ENCODE peak calls at places on chromosomes 13 and 19, in nine cellular contexts. F, L, M, A, Q, T, J, G and H are unnamed samples.

GRCh38 chr13:80828759-80829158 is 487.8 kb upstream of the SPRY2 start:
- DNase-seq in M (no peak), L (no peak), G (no peak), J (no peak), T (no peak), F (no peak), A (no peak), Q (no peak), H (no peak)

GRCh38 chr13:51638497-51638871 is 54.2 kb downstream of the WDFY2 start:
- DNase-seq in G (no peak), L (peak), F (no peak), Q (no peak), A (no peak), M (no peak), T (no peak), J (no peak), H (no peak)

GRCh38 chr13:108797354-108797753 is 167.9 kb downstream of the MYO16 start:
- DNase-seq in F (no peak), G (no peak), T (no peak), A (no peak), L (no peak), Q (no peak), M (no peak), J (no peak), H (no peak)

GRCh38 chr19:14117668-14118164 is at the start of gene PRKACA:
- DNase-seq in J (peak), F (peak), L (peak), Q (peak), G (peak), M (peak), T (peak), A (peak), H (peak)

GRCh38 chr19:15663245-15663644 is 9.6 kb upstream of the CYP4F12 start:
- DNase-seq in J (no peak), Q (no peak), T (no peak), F (no peak), L (no peak), M (no peak), G (no peak), A (no peak), H (no peak)

GRCh38 chr19:10419646-10420443 is 493 bp upstream of the PDE4A start:
- DNase-seq in F (no peak), M (no peak), Q (peak), G (no peak), J (peak), T (no peak), L (peak), A (peak), H (peak)

GRCh38 chr19:2548966-2549365 is 73.0 kb downstream of the GADD45B start:
- DNase-seq in F (no peak), A (no peak), M (peak), T (no peak), L (no peak), Q (no peak), J (peak), G (no peak), H (no peak)

GRCh38 chr13:90545070-90545840 is 802.2 kb upstream of the MIR17HG start:
- DNase-seq in G (no peak), T (no peak), A (no peak), F (no peak), J (no peak), L (peak), Q (no peak), M (no peak), H (no peak)

GRCh38 chr19:48123907-48124675 is 13.5 kb upstream of the PLA2G4C start:
- DNase-seq in Q (peak), A (no peak), F (peak), T (no peak), L (peak), G (no peak), M (no peak), J (no peak), H (no peak)

GRCh38 chr13:63190219-63190618 is 1774.6 kb upstream of the PCDH20 start:
- DNase-seq in A (no peak), M (no peak), T (no peak), F (no peak), Q (no peak), L (no peak), J (no peak), G (no peak), H (no peak)

GRCh38 chr13:109770436-109770835 is 15.9 kb downstream of the IRS2 start:
- DNase-seq in F (no peak), A (no peak), L (no peak), M (no peak), J (no peak), G (no peak), Q (no peak), T (peak), H (no peak)

GRCh38 chr19:33402421-33403220 is 29.1 kb downstream of the CEBPG start:
- DNase-seq in J (peak), L (no peak), G (peak), A (peak), F (no peak), M (peak), T (no peak), Q (no peak), H (no peak)

GRCh38 chr13:49354719-49355118 is 89.1 kb downstream of the CAB39L start:
- DNase-seq in G (no peak), L (no peak), M (no peak), Q (no peak), A (no peak), F (no peak), J (no peak), T (no peak), H (no peak)

GRCh38 chr19:30535011-30535410 is 162.8 kb downstream of the ZNF536 start:
- DNase-seq in L (no peak), A (no peak), T (no peak), Q (no peak), F (no peak), M (no peak), J (no peak), G (no peak), H (no peak)

GRCh38 chr19:8352134-8352827 is 9.2 kb upstream of the KANK3 start:
- DNase-seq in M (no peak), L (no peak), T (no peak), Q (no peak), F (no peak), J (no peak), A (no peak), G (no peak), H (no peak)

GRCh38 chr13:112733661-112734379 is 44.0 kb downstream of the ATP11A start:
- DNase-seq in G (no peak), J (no peak), T (no peak), Q (no peak), L (no peak), M (peak), F (no peak), A (no peak), H (no peak)

GRCh38 chr13:50686547-50686946 is 156.9 kb downstream of the DLEU7 start:
- DNase-seq in L (no peak), M (no peak), G (no peak), Q (no peak), A (no peak), F (no peak), J (no peak), T (no peak), H (no peak)

GRCh38 chr19:55654323-55654832 is 457 bp upstream of the U2AF2 start:
- DNase-seq in Q (peak), F (peak), L (peak), G (peak), A (peak), M (peak), J (peak), T (peak), H (peak)

GRCh38 chr19:2767688-2768087 is 15.4 kb downstream of the SGTA start:
- DNase-seq in Q (no peak), T (no peak), J (no peak), L (no peak), A (peak), M (peak), G (no peak), F (no peak), H (no peak)

DNA sequence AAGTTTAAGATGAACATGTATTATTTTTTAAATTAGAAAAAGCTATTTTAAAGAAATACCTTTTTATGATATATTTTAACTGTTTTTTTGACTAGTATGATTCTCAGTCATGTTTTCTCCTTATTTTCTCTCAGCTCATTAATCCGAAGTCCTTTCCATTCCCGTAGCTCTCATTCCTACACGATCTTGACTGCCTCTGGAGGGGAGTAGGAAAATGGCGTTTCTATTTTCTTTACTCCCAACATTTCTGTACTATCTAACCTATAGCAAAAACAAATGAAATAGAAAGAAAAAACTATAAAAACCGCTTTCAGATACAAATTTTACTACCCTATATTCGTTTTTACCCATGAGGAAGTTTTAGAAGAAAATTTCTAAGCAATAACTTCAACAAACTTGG is 343.8 kb downstream of the RBM26 start:
- DNase-seq in G (no peak), J (no peak), A (no peak), L (no peak), Q (no peak), M (no peak), F (no peak), T (no peak), H (no peak)
- TF ChIP-seq CTCF in G (no peak), J (no peak), A (no peak), L (no peak), Q (peak), M (no peak), F (no peak), T (no peak), H (no peak)

GRCh38 chr19:16957151-16957662 is 68.4 kb downstream of the F2RL3 start:
- DNase-seq in T (no peak), Q (no peak), M (no peak), J (no peak), F (no peak), L (peak), A (no peak), G (peak), H (no peak)
- TF ChIP-seq CTCF in T (no peak), Q (no peak), M (no peak), J (no peak), F (no peak), L (no peak), A (no peak), G (no peak), H (no peak)

DNA sequence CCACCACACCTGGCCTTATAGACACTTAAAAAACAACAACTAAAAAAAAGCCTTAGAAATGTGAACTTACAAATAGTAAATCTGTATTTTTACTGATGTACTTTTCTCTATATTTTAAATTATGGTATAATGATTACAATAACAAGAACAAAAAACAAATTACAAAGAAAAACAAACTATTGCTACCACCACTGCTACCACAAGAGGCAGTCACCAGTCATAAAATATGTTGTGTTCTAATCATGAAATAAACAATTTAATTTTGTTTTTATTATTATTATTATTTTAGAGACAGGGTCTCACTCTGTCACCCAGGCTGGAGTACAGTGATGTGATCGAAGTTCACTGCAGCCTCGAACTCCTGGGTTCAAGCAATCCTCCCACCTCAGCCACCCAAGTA is 72.2 kb downstream of the DIAPH3 start:
- DNase-seq in T (no peak), G (no peak), L (no peak), Q (no peak), M (no peak), F (no peak), A (no peak), J (no peak), H (no peak)
- TF ChIP-seq CTCF in T (no peak), G (no peak), L (no peak), Q (peak), M (no peak), F (no peak), A (no peak), J (no peak), H (no peak)

GRCh38 chr13:52743988-52744387 is 4.4 kb upstream of the CNMD start:
- DNase-seq in M (no peak), Q (no peak), J (no peak), G (no peak), L (peak), F (no peak), A (no peak), T (no peak), H (no peak)
- TF ChIP-seq CTCF in M (no peak), Q (peak), J (no peak), G (no peak), L (no peak), F (no peak), A (no peak), T (no peak), H (no peak)

GRCh38 chr13:36207672-36208071 is 6.7 kb downstream of the SOHLH2 start:
- DNase-seq in Q (no peak), L (no peak), T (no peak), G (no peak), M (no peak), J (no peak), F (no peak), A (no peak), H (no peak)
- TF ChIP-seq CTCF in Q (no peak), L (peak), T (no peak), G (no peak), M (no peak), J (no peak), F (peak), A (no peak), H (no peak)

GRCh38 chr13:24741016-24741662 is 22.8 kb upstream of the RNF17 start:
- DNase-seq in T (no peak), F (no peak), M (no peak), L (no peak), A (no peak), Q (no peak), J (no peak), G (no peak), H (no peak)
- TF ChIP-seq CTCF in T (no peak), F (no peak), M (no peak), L (no peak), A (no peak), Q (peak), J (no peak), G (no peak), H (peak)